ENCODE peak calls at places on chromosome 3, in six cellular contexts. K is activated CD4-positive, CD25-positive, alpha-beta regulatory T cell treated with anti-CD3 and anti-CD28 coated beads, Interleukin-2, amount 50 U/mL, for 72 hours; F is nephron progenitor cell; A is aorta; R is NCI-H345; L is HCEC 1CT. S is an unnamed sample.

GRCh38 chr3:15636028-15636709 is 34.6 kb downstream of the BTD start:
- DNase-seq in A (no peak), F (no peak), K (peak), L (peak), R (no peak), S (no peak)

GRCh38 chr3:132756108-132756650 is 34.0 kb upstream of the NPHP3 start:
- DNase-seq in A (no peak), R (no peak), K (no peak), L (no peak), F (no peak), S (no peak)

GRCh38 chr3:9362731-9363530 is at the start of gene THUMPD3:
- DNase-seq in F (peak), A (peak), K (peak), L (peak), R (peak), S (peak)

GRCh38 chr3:13515786-13516783 is 32.8 kb upstream of the FBLN2 start:
- DNase-seq in R (no peak), F (no peak), L (no peak), A (no peak), K (no peak), S (no peak)

GRCh38 chr3:13644341-13645082 is 95.6 kb downstream of the FBLN2 start:
- DNase-seq in F (no peak), A (no peak), L (no peak), R (no peak), K (no peak), S (no peak)

GRCh38 chr3:162165346-162165745 is 668.7 kb downstream of the OTOL1 start:
- DNase-seq in F (no peak), K (no peak), L (no peak), R (no peak), A (no peak), S (no peak)

GRCh38 chr3:187684444-187684843 is 14.2 kb upstream of the SST start:
- DNase-seq in A (no peak), R (no peak), F (no peak), L (no peak), K (no peak), S (no peak)

GRCh38 chr3:58585005-58585786 is 8.0 kb upstream of the FAM107A start:
- DNase-seq in L (peak), K (peak), A (peak), F (peak), R (peak), S (peak)

GRCh38 chr3:126476166-126476975 is 680 bp upstream of the ZXDC start:
- DNase-seq in A (peak), R (peak), F (no peak), L (peak), K (peak), S (no peak)

GRCh38 chr3:44842376-44842775 is 19.3 kb upstream of the TMEM42 start:
- DNase-seq in L (no peak), F (no peak), A (no peak), K (no peak), R (no peak), S (no peak)

GRCh38 chr3:19734453-19734852 is 199.6 kb downstream of the EFHB start:
- DNase-seq in A (no peak), F (no peak), K (no peak), L (no peak), R (no peak), S (no peak)

GRCh38 chr3:193040836-193041672 is 123.4 kb upstream of the MB21D2 start:
- DNase-seq in R (peak), A (no peak), L (peak), K (no peak), F (no peak), S (no peak)

GRCh38 chr3:179962617-179963387 is 73.9 kb downstream of the PEX5L start:
- DNase-seq in F (no peak), L (no peak), K (no peak), A (no peak), R (peak), S (no peak)

GRCh38 chr3:195441476-195441970 is 1.3 kb downstream of the ACAP2 start:
- DNase-seq in F (no peak), A (no peak), L (no peak), K (no peak), R (no peak), S (no peak)

GRCh38 chr3:32414527-32415202 is 23.0 kb downstream of the CMTM7 start:
- DNase-seq in L (peak), A (no peak), R (no peak), K (no peak), F (no peak), S (peak)

GRCh38 chr3:194487289-194488006 is 646 bp upstream of the ATP13A3 start:
- DNase-seq in L (no peak), F (no peak), R (peak), A (peak), K (peak), S (peak)

GRCh38 chr3:56269755-56270154 is 198.5 kb downstream of the ERC2 start:
- DNase-seq in F (no peak), K (no peak), A (no peak), L (no peak), R (no peak), S (no peak)

GRCh38 chr3:53109822-53110771 is 20.1 kb downstream of the RFT1 start:
- DNase-seq in F (no peak), K (no peak), L (peak), R (no peak), A (peak), S (no peak)

GRCh38 chr3:194387276-194387675 is 11.8 kb downstream of the GP5 start:
- DNase-seq in K (no peak), F (no peak), A (no peak), L (no peak), R (no peak), S (no peak)

GRCh38 chr3:168239287-168239686 is 143.6 kb upstream of the GOLIM4 start:
- DNase-seq in F (no peak), K (no peak), R (no peak), L (no peak), A (no peak), S (no peak)

GRCh38 chr3:52682016-52682415 is 3.7 kb downstream of the PBRM1 start:
- DNase-seq in K (no peak), R (no peak), A (no peak), L (peak), F (no peak), S (no peak)

GRCh38 chr3:157174616-157175498 is 14.9 kb upstream of the CCNL1 start:
- DNase-seq in L (peak), K (peak), R (peak), A (peak), F (peak), S (peak)

GRCh38 chr3:185029071-185029470 is 123.8 kb downstream of the C3orf70 start:
- DNase-seq in R (no peak), K (no peak), F (no peak), L (no peak), A (no peak), S (no peak)

GRCh38 chr3:47772788-47773187 is 8.9 kb downstream of the SMARCC1 start:
- DNase-seq in R (no peak), K (no peak), L (no peak), A (no peak), F (no peak), S (no peak)

GRCh38 chr3:37944243-37944955 is 46.2 kb upstream of the VILL start:
- DNase-seq in L (peak), K (no peak), F (no peak), R (no peak), A (no peak), S (no peak)

GRCh38 chr3:45776611-45777010 is 19.7 kb downstream of the SLC6A20 start:
- DNase-seq in R (peak), L (no peak), A (no peak), F (no peak), K (no peak), S (no peak)

GRCh38 chr3:71924721-71925120 is 139.8 kb upstream of the PROK2 start:
- DNase-seq in R (no peak), K (no peak), L (no peak), F (no peak), A (no peak), S (no peak)

GRCh38 chr3:182971637-182972036 is 8.7 kb downstream of the DCUN1D1 start:
- DNase-seq in F (no peak), L (no peak), K (no peak), A (no peak), R (no peak), S (no peak)

GRCh38 chr3:125141596-125142417 is 70.7 kb downstream of the SLC12A8 start:
- DNase-seq in A (peak), K (peak), R (no peak), F (peak), L (no peak), S (peak)

GRCh38 chr3:171018151-171018935 is 8.2 kb downstream of the SLC2A2 start:
- DNase-seq in R (no peak), K (no peak), F (peak), L (peak), A (no peak), S (no peak)

GRCh38 chr3:17055374-17056276 is 170.9 kb downstream of the PLCL2 start:
- DNase-seq in F (no peak), A (no peak), K (no peak), R (no peak), L (no peak), S (no peak)

GRCh38 chr3:182242563-182242962 is 530.8 kb downstream of the SOX2 start:
- DNase-seq in R (no peak), F (no peak), L (no peak), K (no peak), A (no peak), S (no peak)

GRCh38 chr3:33238923-33239322 is 20.3 kb upstream of the SUSD5 start:
- DNase-seq in K (no peak), R (no peak), F (no peak), L (no peak), A (no peak), S (no peak)